ENCODE peak calls at places on chromosomes 1 and 21, in five cellular contexts. O is heart left ventricle, E is esophagus squamous epithelium, W is tibial nerve, L is body of pancreas. R is an unnamed sample.

GRCh38 chr1:210558302-210558701 is 229.6 kb downstream of the HHAT start:
- DNase-seq in O (peak), E (no peak), W (no peak), L (peak), R (no peak)

GRCh38 chr1:226643701-226644540 is 95.2 kb downstream of the ITPKB start:
- DNase-seq in O (no peak), E (no peak), W (no peak), L (no peak), R (peak)

GRCh38 chr1:145716641-145717061 is 2.6 kb upstream of the CD160 start:
- DNase-seq in O (no peak), E (no peak), W (no peak), L (no peak), R (no peak)

GRCh38 chr1:67522793-67523192 is 92.6 kb upstream of the SERBP1 start:
- DNase-seq in O (no peak), E (no peak), W (no peak), L (no peak), R (no peak)

GRCh38 chr1:14733053-14733778 is 134.7 kb downstream of the KAZN start:
- DNase-seq in O (no peak), E (no peak), W (no peak), L (peak), R (no peak)

GRCh38 chr1:179129702-179130473 is 48.0 kb downstream of the TOR3A start:
- DNase-seq in O (no peak), E (no peak), W (no peak), L (no peak), R (peak)

GRCh38 chr1:109556563-109556962 is 8.1 kb downstream of the GNAI3 start:
- DNase-seq in O (no peak), E (no peak), W (no peak), L (no peak), R (no peak)

GRCh38 chr1:47534417-47534816 is 96.6 kb downstream of the FOXD2 start:
- DNase-seq in O (no peak), E (no peak), W (peak), L (no peak), R (no peak)

GRCh38 chr1:91804546-91805023 is 81.4 kb downstream of the TGFBR3 start:
- DNase-seq in O (no peak), E (no peak), W (no peak), L (no peak), R (no peak)

GRCh38 chr1:91717839-91718238 is 168.1 kb downstream of the TGFBR3 start:
- DNase-seq in O (no peak), E (no peak), W (no peak), L (no peak), R (no peak)

GRCh38 chr1:115717541-115717940 is 51.0 kb downstream of the CASQ2 start:
- DNase-seq in O (no peak), E (no peak), W (peak), L (peak), R (no peak)

GRCh38 chr1:192133350-192133950 is 24.8 kb upstream of the RGS18 start:
- DNase-seq in O (no peak), E (no peak), W (no peak), L (no peak), R (no peak)

GRCh38 chr1:110605446-110605845 is 712 bp downstream of the KCNA2 start:
- DNase-seq in O (no peak), E (no peak), W (no peak), L (no peak), R (no peak)

GRCh38 chr21:31343680-31344480 is at the start of gene TIAM1:
- DNase-seq in O (peak), E (no peak), W (peak), L (peak), R (no peak)

GRCh38 chr1:155226188-155226909 is 17.9 kb downstream of the MTX1 start:
- DNase-seq in O (peak), E (no peak), W (peak), L (peak), R (peak)

GRCh38 chr1:220511183-220511582 is 16.8 kb upstream of the MARK1 start:
- DNase-seq in O (no peak), E (no peak), W (no peak), L (no peak), R (no peak)

GRCh38 chr21:32463889-32464300 is 51.4 kb downstream of the EVA1C start:
- DNase-seq in O (no peak), E (no peak), W (no peak), L (no peak), R (no peak)

GRCh38 chr1:186643600-186643999 is 36.6 kb downstream of the PTGS2 start:
- DNase-seq in O (no peak), E (no peak), W (no peak), L (no peak), R (no peak)

DNA sequence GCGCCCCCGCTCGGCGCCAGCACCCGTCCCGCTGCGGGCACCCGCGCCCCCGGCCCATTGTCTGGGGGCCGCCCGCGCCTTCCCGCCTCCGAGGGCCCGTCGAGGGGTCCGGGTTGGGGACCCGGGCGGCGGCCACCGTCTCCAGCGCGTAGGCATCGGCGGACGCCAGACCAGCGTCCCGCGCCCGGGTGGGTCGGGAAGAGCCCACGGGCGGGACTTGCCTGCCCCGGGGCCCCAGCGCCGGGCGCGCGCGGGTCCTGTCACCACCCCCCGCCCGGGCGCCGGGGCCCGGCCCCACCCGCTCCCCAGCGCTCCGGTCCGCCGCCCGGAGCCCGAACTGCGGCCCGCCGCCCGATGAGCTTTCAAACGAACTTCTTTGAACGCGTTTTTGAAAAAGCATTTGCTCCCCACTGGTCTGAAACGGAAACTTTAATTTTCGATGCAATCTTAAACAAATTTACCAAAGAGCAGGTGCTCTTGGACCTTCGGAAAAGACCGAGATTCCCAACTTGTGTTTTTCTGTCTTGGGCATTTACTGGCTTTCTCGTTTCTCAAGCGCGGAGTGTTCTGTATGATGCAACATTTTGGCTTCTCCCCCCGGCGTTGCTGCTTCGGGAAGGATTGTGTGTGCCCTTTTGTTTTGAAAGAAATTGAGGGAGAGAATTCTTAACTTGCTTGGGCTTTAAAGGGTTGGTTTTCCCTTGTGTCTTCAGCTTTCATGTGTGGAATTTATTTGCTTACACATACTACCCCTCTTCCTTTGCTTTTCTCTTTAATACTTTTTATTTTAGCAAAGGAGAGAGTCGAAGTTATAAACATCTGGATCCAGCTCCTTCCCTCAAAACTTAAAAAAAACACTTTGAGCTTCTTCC is 700 bp downstream of the CLIC4 start:
- DNase-seq in O (no peak), E (no peak), W (peak), L (peak), R (no peak)
- TF ChIP-seq POLR2A in O (no peak), E (no peak), W (no peak), L (peak), R (no peak)

GRCh38 chr1:32806910-32807523 is 10.1 kb downstream of the YARS1 start:
- DNase-seq in O (no peak), E (no peak), W (no peak), L (no peak), R (no peak)
- TF ChIP-seq POLR2A in O (no peak), E (no peak), W (no peak), L (no peak), R (no peak)

GRCh38 chr1:35180776-35181374 is 12.1 kb downstream of the SFPQ start:
- DNase-seq in O (no peak), E (no peak), W (no peak), L (no peak), R (no peak)
- TF ChIP-seq POLR2A in O (no peak), E (no peak), W (no peak), L (no peak), R (peak)

GRCh38 chr1:31944205-31945089 is 6.3 kb upstream of the PTP4A2 start:
- DNase-seq in O (peak), E (peak), W (peak), L (peak), R (peak)
- TF ChIP-seq POLR2A in O (no peak), E (peak), W (no peak), L (peak), R (peak)

GRCh38 chr1:19799877-19800804 is at the start of gene TMCO4:
- DNase-seq in O (peak), E (peak), W (peak), L (peak), R (peak)
- TF ChIP-seq POLR2A in O (no peak), E (no peak), W (no peak), L (peak), R (no peak)

GRCh38 chr21:28633803-28634572 is 358.7 kb downstream of the LTN1 start:
- DNase-seq in O (peak), E (no peak), W (no peak), L (no peak), R (no peak)

GRCh38 chr21:28636988-28637691 is 355.5 kb downstream of the LTN1 start:
- DNase-seq in O (no peak), E (no peak), W (no peak), L (no peak), R (no peak)

GRCh38 chr21:28627691-28628090 is 365.0 kb downstream of the LTN1 start:
- DNase-seq in O (no peak), E (no peak), W (no peak), L (no peak), R (no peak)

GRCh38 chr21:28635541-28635940 is 357.1 kb downstream of the LTN1 start:
- DNase-seq in O (no peak), E (no peak), W (no peak), L (no peak), R (no peak)

GRCh38 chr21:28632718-28633408 is 359.8 kb downstream of the LTN1 start:
- DNase-seq in O (no peak), E (no peak), W (no peak), L (no peak), R (no peak)
- TF ChIP-seq POLR2A in O (no peak), E (no peak), W (no peak), L (no peak), R (no peak)

GRCh38 chr1:232805269-232806070 is at the start of gene MAP10:
- DNase-seq in O (peak), E (peak), W (peak), L (peak), R (peak)
- TF ChIP-seq POLR2A in O (no peak), E (no peak), W (no peak), L (peak), R (peak)

GRCh38 chr1:55039342-55040082 is at the start of gene PCSK9:
- DNase-seq in O (no peak), E (no peak), W (no peak), L (peak), R (no peak)
- TF ChIP-seq POLR2A in O (no peak), E (no peak), W (no peak), L (peak), R (no peak)